ENCODE peak calls at places on chromosomes 7 and 10, in five cellular contexts. P, F, G, A and V are unnamed samples.

GRCh38 chr7:99794585-99795502 is 10.9 kb upstream of the CYP3A4 start:
- DNase-seq in P (no peak), F (no peak), G (no peak), A (no peak), V (no peak)

GRCh38 chr7:29510028-29510427 is 53.6 kb upstream of the PRR15 start:
- DNase-seq in P (no peak), F (no peak), G (no peak), A (no peak), V (no peak)

GRCh38 chr7:29196191-29196590 is 1.6 kb downstream of the CHN2 start:
- DNase-seq in P (no peak), F (no peak), G (no peak), A (no peak), V (no peak)

GRCh38 chr7:101924171-101924570 is 106.7 kb downstream of the CUX1 start:
- DNase-seq in P (no peak), F (no peak), G (no peak), A (no peak), V (no peak)

GRCh38 chr10:31977440-31978157 is 49.0 kb upstream of the ARHGAP12 start:
- DNase-seq in P (peak; percentile 27), F (no peak), G (no peak), A (no peak), V (peak; percentile 66)

GRCh38 chr10:11869743-11870460 is 46.7 kb downstream of the PROSER2 start:
- DNase-seq in P (no peak), F (no peak), G (no peak), A (no peak), V (peak; percentile 7)

GRCh38 chr10:86085686-86086085 is 280.9 kb downstream of the GRID1 start:
- DNase-seq in P (no peak), F (no peak), G (no peak), A (no peak), V (no peak)

GRCh38 chr7:4800487-4800886 is 25.1 kb downstream of the AP5Z1 start:
- DNase-seq in P (no peak), F (no peak), G (no peak), A (no peak), V (no peak)

GRCh38 chr10:111933937-111934336 is 249.6 kb downstream of the GPAM start:
- DNase-seq in P (no peak), F (no peak), G (no peak), A (no peak), V (no peak)

GRCh38 chr7:128829391-128830166 is 627 bp upstream of the FLNC start:
- DNase-seq in P (no peak), F (no peak), G (no peak), A (peak; percentile 32), V (no peak)

GRCh38 chr10:8054498-8055407 is at the start of gene GATA3:
- DNase-seq in P (no peak), F (peak; percentile 82), G (no peak), A (peak; percentile 69), V (no peak)

GRCh38 chr7:10889266-10889898 is 84.3 kb upstream of the PHF14 start:
- DNase-seq in P (peak; percentile 49), F (peak; percentile 8), G (peak; percentile 8), A (peak; percentile 39), V (peak; percentile 33)

GRCh38 chr7:104794154-104794553 is 219.9 kb upstream of the KMT2E start:
- DNase-seq in P (no peak), F (no peak), G (no peak), A (no peak), V (no peak)

GRCh38 chr7:41093141-41093540 is 609.7 kb downstream of the INHBA start:
- DNase-seq in P (no peak), F (no peak), G (no peak), A (no peak), V (no peak)

GRCh38 chr7:71633571-71634008 is 501.6 kb downstream of the GALNT17 start:
- DNase-seq in P (no peak), F (no peak), G (no peak), A (no peak), V (peak; percentile 40)

GRCh38 chr7:151732834-151733585 is 143.9 kb downstream of the PRKAG2 start:
- DNase-seq in P (no peak), F (no peak), G (no peak), A (no peak), V (no peak)

GRCh38 chr7:138835087-138835486 is 37.1 kb upstream of the ATP6V0A4 start:
- DNase-seq in P (no peak), F (no peak), G (no peak), A (no peak), V (no peak)

GRCh38 chr7:24924375-24924774 is 55.6 kb downstream of the OSBPL3 start:
- DNase-seq in P (no peak), F (no peak), G (no peak), A (no peak), V (no peak)

GRCh38 chr10:62620491-62620890 is 184.0 kb upstream of the ADO start:
- DNase-seq in P (no peak), F (no peak), G (no peak), A (no peak), V (no peak)

GRCh38 chr7:19713676-19714075 is 4.8 kb upstream of the POLR1F start:
- DNase-seq in P (peak; percentile 65), F (peak; percentile 16), G (no peak), A (peak; percentile 66), V (peak; percentile 36)

GRCh38 chr7:51351661-51352060 is 35.1 kb upstream of the COBL start:
- DNase-seq in P (no peak), F (no peak), G (no peak), A (no peak), V (no peak)

GRCh38 chr7:88377421-88377820 is 70.7 kb upstream of the STEAP4 start:
- DNase-seq in P (no peak), F (no peak), G (no peak), A (no peak), V (no peak)

GRCh38 chr7:74254858-74255379 is 720 bp upstream of the RFC2 start:
- DNase-seq in P (no peak), F (no peak), G (no peak), A (no peak), V (no peak)

GRCh38 chr7:79317728-79318127 is 135.7 kb downstream of the MAGI2 start:
- DNase-seq in P (no peak), F (no peak), G (no peak), A (no peak), V (no peak)